ENCODE peak calls at places on chromosomes 3 and 15, in four cellular contexts. One of them, this sample, is unnamed.

GRCh38 chr15:62931650-62932049 is 110.9 kb upstream of the TPM1 start:
- DNase-seq in Ammon's horn: no peak
- DNase-seq in activated naive CD8-positive, alpha-beta T cell treated with anti-CD3 and anti-CD28 coated beads, Interleukin-2, amount 50 U/mL, for 24 hours: no peak
- DNase-seq in aorta: no peak
- DNase-seq in this sample: no peak

GRCh38 chr3:183148056-183148455 is 14.5 kb downstream of the LAMP3 start:
- DNase-seq in activated naive CD8-positive, alpha-beta T cell treated with anti-CD3 and anti-CD28 coated beads, Interleukin-2, amount 50 U/mL, for 24 hours: no peak
- DNase-seq in Ammon's horn: no peak
- DNase-seq in aorta: no peak
- DNase-seq in this sample: no peak

GRCh38 chr3:73472429-73472828 is 152.3 kb downstream of the PDZRN3 start:
- DNase-seq in aorta: no peak
- DNase-seq in activated naive CD8-positive, alpha-beta T cell treated with anti-CD3 and anti-CD28 coated beads, Interleukin-2, amount 50 U/mL, for 24 hours: no peak
- DNase-seq in Ammon's horn: no peak
- DNase-seq in this sample: no peak

GRCh38 chr3:194485471-194485875 is 1.3 kb downstream of the ATP13A3 start:
- DNase-seq in activated naive CD8-positive, alpha-beta T cell treated with anti-CD3 and anti-CD28 coated beads, Interleukin-2, amount 50 U/mL, for 24 hours: no peak
- DNase-seq in Ammon's horn: no peak
- DNase-seq in aorta: no peak
- DNase-seq in this sample: peak; percentile 58

GRCh38 chr3:135869439-135870105 is 96.0 kb upstream of the PPP2R3A start:
- DNase-seq in Ammon's horn: no peak
- DNase-seq in aorta: no peak
- DNase-seq in activated naive CD8-positive, alpha-beta T cell treated with anti-CD3 and anti-CD28 coated beads, Interleukin-2, amount 50 U/mL, for 24 hours: no peak
- DNase-seq in this sample: peak; percentile 39

GRCh38 chr3:76765526-76765925 is 274.4 kb upstream of the ROBO2 start:
- DNase-seq in aorta: no peak
- DNase-seq in Ammon's horn: no peak
- DNase-seq in activated naive CD8-positive, alpha-beta T cell treated with anti-CD3 and anti-CD28 coated beads, Interleukin-2, amount 50 U/mL, for 24 hours: no peak
- DNase-seq in this sample: no peak

GRCh38 chr15:38818156-38818745 is 253.6 kb upstream of the RASGRP1 start:
- DNase-seq in Ammon's horn: peak; percentile 18
- DNase-seq in activated naive CD8-positive, alpha-beta T cell treated with anti-CD3 and anti-CD28 coated beads, Interleukin-2, amount 50 U/mL, for 24 hours: no peak
- DNase-seq in aorta: no peak
- DNase-seq in this sample: no peak

GRCh38 chr15:58528197-58528870 is 96.5 kb downstream of the LIPC start:
- DNase-seq in aorta: no peak
- DNase-seq in activated naive CD8-positive, alpha-beta T cell treated with anti-CD3 and anti-CD28 coated beads, Interleukin-2, amount 50 U/mL, for 24 hours: no peak
- DNase-seq in Ammon's horn: no peak
- DNase-seq in this sample: no peak

GRCh38 chr3:113495035-113495434 is 19.9 kb downstream of the SPICE1 start:
- DNase-seq in Ammon's horn: peak; percentile 35
- DNase-seq in activated naive CD8-positive, alpha-beta T cell treated with anti-CD3 and anti-CD28 coated beads, Interleukin-2, amount 50 U/mL, for 24 hours: no peak
- DNase-seq in aorta: no peak
- DNase-seq in this sample: peak; percentile 61

GRCh38 chr3:176939022-176939817 is 258.1 kb downstream of the TBL1XR1 start:
- DNase-seq in activated naive CD8-positive, alpha-beta T cell treated with anti-CD3 and anti-CD28 coated beads, Interleukin-2, amount 50 U/mL, for 24 hours: peak; percentile 29
- DNase-seq in Ammon's horn: peak; percentile 90
- DNase-seq in aorta: no peak
- DNase-seq in this sample: peak; percentile 87

GRCh38 chr3:179321585-179322322 is 1.1 kb upstream of the ZNF639 start:
- DNase-seq in Ammon's horn: peak; percentile 74
- DNase-seq in aorta: no peak
- DNase-seq in activated naive CD8-positive, alpha-beta T cell treated with anti-CD3 and anti-CD28 coated beads, Interleukin-2, amount 50 U/mL, for 24 hours: no peak
- DNase-seq in this sample: peak; percentile 52

GRCh38 chr3:182212479-182213076 is 500.9 kb downstream of the SOX2 start:
- DNase-seq in activated naive CD8-positive, alpha-beta T cell treated with anti-CD3 and anti-CD28 coated beads, Interleukin-2, amount 50 U/mL, for 24 hours: no peak
- DNase-seq in Ammon's horn: peak; percentile 46
- DNase-seq in aorta: no peak
- DNase-seq in this sample: peak; percentile 100

GRCh38 chr3:134449277-134449676 is 36.5 kb downstream of the ANAPC13 start:
- DNase-seq in Ammon's horn: peak; percentile 84
- DNase-seq in activated naive CD8-positive, alpha-beta T cell treated with anti-CD3 and anti-CD28 coated beads, Interleukin-2, amount 50 U/mL, for 24 hours: no peak
- DNase-seq in aorta: no peak
- DNase-seq in this sample: peak; percentile 76

GRCh38 chr15:101481917-101482525 is 7.5 kb downstream of the PCSK6 start:
- DNase-seq in aorta: no peak
- DNase-seq in activated naive CD8-positive, alpha-beta T cell treated with anti-CD3 and anti-CD28 coated beads, Interleukin-2, amount 50 U/mL, for 24 hours: no peak
- DNase-seq in Ammon's horn: no peak
- DNase-seq in this sample: peak; percentile 52

GRCh38 chr3:86563358-86563970 is 427.5 kb downstream of the VGLL3 start:
- DNase-seq in aorta: no peak
- DNase-seq in Ammon's horn: peak; percentile 45
- DNase-seq in activated naive CD8-positive, alpha-beta T cell treated with anti-CD3 and anti-CD28 coated beads, Interleukin-2, amount 50 U/mL, for 24 hours: no peak
- DNase-seq in this sample: peak; percentile 57

GRCh38 chr15:41797194-41797593 is 22.9 kb downstream of the MAPKBP1 start:
- DNase-seq in Ammon's horn: no peak
- DNase-seq in aorta: no peak
- DNase-seq in activated naive CD8-positive, alpha-beta T cell treated with anti-CD3 and anti-CD28 coated beads, Interleukin-2, amount 50 U/mL, for 24 hours: no peak
- DNase-seq in this sample: no peak

GRCh38 chr3:72161870-72162617 is 377.1 kb upstream of the PROK2 start:
- DNase-seq in Ammon's horn: no peak
- DNase-seq in aorta: no peak
- DNase-seq in activated naive CD8-positive, alpha-beta T cell treated with anti-CD3 and anti-CD28 coated beads, Interleukin-2, amount 50 U/mL, for 24 hours: no peak
- DNase-seq in this sample: peak; percentile 83

GRCh38 chr3:178137831-178138230 is 398.4 kb upstream of the KCNMB2 start:
- DNase-seq in aorta: no peak
- DNase-seq in activated naive CD8-positive, alpha-beta T cell treated with anti-CD3 and anti-CD28 coated beads, Interleukin-2, amount 50 U/mL, for 24 hours: no peak
- DNase-seq in Ammon's horn: no peak
- DNase-seq in this sample: no peak

GRCh38 chr3:37599779-37600178 is 261.9 kb upstream of the CTDSPL start:
- DNase-seq in Ammon's horn: no peak
- DNase-seq in aorta: no peak
- DNase-seq in activated naive CD8-positive, alpha-beta T cell treated with anti-CD3 and anti-CD28 coated beads, Interleukin-2, amount 50 U/mL, for 24 hours: no peak
- DNase-seq in this sample: no peak

GRCh38 chr15:92809880-92810361 is 90.2 kb upstream of the CHD2 start:
- DNase-seq in Ammon's horn: peak; percentile 74
- DNase-seq in aorta: no peak
- DNase-seq in activated naive CD8-positive, alpha-beta T cell treated with anti-CD3 and anti-CD28 coated beads, Interleukin-2, amount 50 U/mL, for 24 hours: peak; percentile 41
- DNase-seq in this sample: peak; percentile 53

GRCh38 chr15:93483923-93484322 is 394.9 kb upstream of the RGMA start:
- DNase-seq in activated naive CD8-positive, alpha-beta T cell treated with anti-CD3 and anti-CD28 coated beads, Interleukin-2, amount 50 U/mL, for 24 hours: no peak
- DNase-seq in Ammon's horn: no peak
- DNase-seq in aorta: no peak
- DNase-seq in this sample: no peak

GRCh38 chr3:59839283-59839682 is 789.5 kb upstream of the CFAP20DC start:
- DNase-seq in aorta: no peak
- DNase-seq in activated naive CD8-positive, alpha-beta T cell treated with anti-CD3 and anti-CD28 coated beads, Interleukin-2, amount 50 U/mL, for 24 hours: no peak
- DNase-seq in Ammon's horn: no peak
- DNase-seq in this sample: peak; percentile 73

GRCh38 chr3:77686560-77686959 is 646.7 kb downstream of the ROBO2 start:
- DNase-seq in activated naive CD8-positive, alpha-beta T cell treated with anti-CD3 and anti-CD28 coated beads, Interleukin-2, amount 50 U/mL, for 24 hours: no peak
- DNase-seq in aorta: no peak
- DNase-seq in Ammon's horn: no peak
- DNase-seq in this sample: no peak

GRCh38 chr3:10361375-10361774 is 40.5 kb upstream of the SEC13 start:
- DNase-seq in aorta: no peak
- DNase-seq in activated naive CD8-positive, alpha-beta T cell treated with anti-CD3 and anti-CD28 coated beads, Interleukin-2, amount 50 U/mL, for 24 hours: no peak
- DNase-seq in Ammon's horn: no peak
- DNase-seq in this sample: no peak

GRCh38 chr15:95590533-95591044 is 739.9 kb upstream of the NR2F2 start:
- DNase-seq in Ammon's horn: no peak
- DNase-seq in activated naive CD8-positive, alpha-beta T cell treated with anti-CD3 and anti-CD28 coated beads, Interleukin-2, amount 50 U/mL, for 24 hours: no peak
- DNase-seq in aorta: no peak
- DNase-seq in this sample: peak; percentile 28

GRCh38 chr3:185880600-185880999 is 55.8 kb upstream of the IGF2BP2 start:
- DNase-seq in Ammon's horn: no peak
- DNase-seq in aorta: no peak
- DNase-seq in activated naive CD8-positive, alpha-beta T cell treated with anti-CD3 and anti-CD28 coated beads, Interleukin-2, amount 50 U/mL, for 24 hours: no peak
- DNase-seq in this sample: peak; percentile 19

GRCh38 chr3:134485075-134485536 is 679 bp downstream of the ANAPC13 start:
- DNase-seq in activated naive CD8-positive, alpha-beta T cell treated with anti-CD3 and anti-CD28 coated beads, Interleukin-2, amount 50 U/mL, for 24 hours: no peak
- DNase-seq in aorta: no peak
- DNase-seq in Ammon's horn: peak; percentile 30
- DNase-seq in this sample: no peak

GRCh38 chr3:8451696-8452095 is 49.9 kb upstream of the LMCD1 start:
- DNase-seq in activated naive CD8-positive, alpha-beta T cell treated with anti-CD3 and anti-CD28 coated beads, Interleukin-2, amount 50 U/mL, for 24 hours: no peak
- DNase-seq in Ammon's horn: no peak
- DNase-seq in aorta: no peak
- DNase-seq in this sample: peak; percentile 30

GRCh38 chr3:144708437-144708836 is 736.8 kb downstream of the DIPK2A start:
- DNase-seq in activated naive CD8-positive, alpha-beta T cell treated with anti-CD3 and anti-CD28 coated beads, Interleukin-2, amount 50 U/mL, for 24 hours: no peak
- DNase-seq in aorta: no peak
- DNase-seq in Ammon's horn: no peak
- DNase-seq in this sample: no peak

GRCh38 chr3:77051927-77052542 is 12.1 kb downstream of the ROBO2 start:
- DNase-seq in activated naive CD8-positive, alpha-beta T cell treated with anti-CD3 and anti-CD28 coated beads, Interleukin-2, amount 50 U/mL, for 24 hours: no peak
- DNase-seq in aorta: no peak
- DNase-seq in Ammon's horn: peak; percentile 4
- DNase-seq in this sample: no peak

GRCh38 chr15:40310001-40310959 is 2.5 kb upstream of the PLCB2 start:
- DNase-seq in aorta: peak; percentile 78
- DNase-seq in activated naive CD8-positive, alpha-beta T cell treated with anti-CD3 and anti-CD28 coated beads, Interleukin-2, amount 50 U/mL, for 24 hours: peak; percentile 79
- DNase-seq in Ammon's horn: peak; percentile 72
- DNase-seq in this sample: peak; percentile 44

GRCh38 chr3:162879163-162879562 is 1382.6 kb downstream of the OTOL1 start:
- DNase-seq in aorta: no peak
- DNase-seq in activated naive CD8-positive, alpha-beta T cell treated with anti-CD3 and anti-CD28 coated beads, Interleukin-2, amount 50 U/mL, for 24 hours: no peak
- DNase-seq in Ammon's horn: no peak
- DNase-seq in this sample: no peak

GRCh38 chr15:62545392-62546227 is 380.5 kb upstream of the C2CD4B start:
- DNase-seq in activated naive CD8-positive, alpha-beta T cell treated with anti-CD3 and anti-CD28 coated beads, Interleukin-2, amount 50 U/mL, for 24 hours: no peak
- DNase-seq in Ammon's horn: peak; percentile 72
- DNase-seq in aorta: no peak
- DNase-seq in this sample: peak; percentile 20